ENCODE peak calls at places on chromosomes 6 and 20, in nine cellular contexts. A, T, K, M, Z, E, L, I and W are unnamed samples.

GRCh38 chr6:54716869-54717268 is 129.7 kb upstream of the FAM83B start:
- DNase-seq in A (no peak), I (peak; percentile 40), Z (no peak), M (peak; percentile 2), L (no peak), K (no peak), E (peak; percentile 43), T (no peak), W (peak; percentile 48)

GRCh38 chr6:155080876-155081845 is 86.0 kb downstream of the TIAM2 start:
- DNase-seq in I (peak; percentile 91), K (no peak), L (peak; percentile 47), E (peak; percentile 46), Z (no peak), M (no peak), A (no peak), T (no peak), W (no peak)

GRCh38 chr6:82095091-82095490 is 152.5 kb downstream of the IBTK start:
- DNase-seq in A (no peak), I (no peak), K (no peak), M (no peak), L (no peak), Z (peak; percentile 45), T (no peak), E (no peak), W (no peak)

GRCh38 chr6:131029661-131030297 is 33.3 kb downstream of the EPB41L2 start:
- DNase-seq in Z (no peak), M (no peak), E (peak; percentile 65), I (peak; percentile 39), K (no peak), T (no peak), A (no peak), L (peak; percentile 12), W (peak; percentile 61)

GRCh38 chr20:61263084-61263695 is 11.1 kb downstream of the CDH4 start:
- DNase-seq in L (no peak), M (peak; percentile 30), I (peak; percentile 25), Z (peak; percentile 13), A (no peak), E (peak; percentile 17), T (no peak), K (no peak), W (peak; percentile 49)

GRCh38 chr20:38430679-38431325 is 4.3 kb downstream of the SNHG17 start:
- DNase-seq in L (no peak), A (no peak), T (no peak), K (no peak), I (peak; percentile 33), E (peak; percentile 21), Z (no peak), M (no peak), W (no peak)

GRCh38 chr6:80477591-80478370 is 371.3 kb downstream of the BCKDHB start:
- DNase-seq in A (no peak), E (peak; percentile 72), T (no peak), M (no peak), K (no peak), L (no peak), Z (no peak), I (peak; percentile 81), W (peak; percentile 54)

GRCh38 chr20:33099842-33100538 is 20.5 kb downstream of the BPIFB4 start:
- DNase-seq in Z (no peak), L (no peak), T (no peak), I (no peak), A (no peak), E (no peak), M (no peak), K (no peak), W (no peak)

GRCh38 chr6:151958332-151958731 is 150.8 kb downstream of the ESR1 start:
- DNase-seq in K (no peak), A (no peak), Z (no peak), E (no peak), T (no peak), L (no peak), I (peak; percentile 88), M (peak; percentile 79), W (peak; percentile 67)

GRCh38 chr20:35796556-35796955 is 24.7 kb downstream of the PHF20 start:
- DNase-seq in A (no peak), M (no peak), Z (peak; percentile 29), E (peak; percentile 12), I (no peak), K (no peak), T (no peak), L (no peak), W (no peak)

GRCh38 chr6:41464481-41464880 is 81.7 kb upstream of the FOXP4 start:
- DNase-seq in E (peak; percentile 58), T (no peak), I (peak; percentile 30), M (peak; percentile 11), A (no peak), K (no peak), Z (no peak), L (no peak), W (peak; percentile 38)

GRCh38 chr20:62494980-62495797 is 19.4 kb upstream of the GATA5 start:
- DNase-seq in Z (no peak), M (no peak), I (no peak), K (no peak), A (no peak), T (no peak), L (no peak), E (no peak), W (no peak)

GRCh38 chr20:10783660-10784336 is 110.0 kb upstream of the JAG1 start:
- DNase-seq in Z (no peak), E (no peak), L (no peak), T (no peak), M (no peak), A (no peak), I (no peak), K (no peak), W (peak; percentile 14)

GRCh38 chr6:19804362-19805145 is 32.6 kb upstream of the ID4 start:
- DNase-seq in M (peak; percentile 97), E (peak; percentile 96), K (peak; percentile 94), I (peak; percentile 96), Z (peak; percentile 75), A (peak; percentile 99), L (peak; percentile 98), T (peak; percentile 96), W (peak; percentile 98)

GRCh38 chr6:7561153-7561964 is 19.9 kb downstream of the DSP start:
- DNase-seq in T (no peak), L (peak; percentile 50), A (no peak), M (peak; percentile 26), Z (no peak), K (no peak), I (peak; percentile 70), E (peak; percentile 27), W (no peak)

GRCh38 chr20:63533388-63533787 is 3.8 kb downstream of the PTK6 start:
- DNase-seq in E (no peak), Z (no peak), A (no peak), T (no peak), L (no peak), M (no peak), K (no peak), I (no peak), W (no peak)

GRCh38 chr6:153424719-153425400 is 293.8 kb upstream of the RGS17 start:
- DNase-seq in L (no peak), Z (no peak), E (no peak), T (no peak), A (no peak), K (no peak), I (no peak), M (peak; percentile 28), W (no peak)

GRCh38 chr20:47351643-47352331 is 4.7 kb downstream of the ZMYND8 start:
- DNase-seq in E (no peak), T (no peak), I (no peak), A (no peak), L (peak; percentile 48), M (peak; percentile 36), K (no peak), Z (no peak), W (no peak)

GRCh38 chr6:3538536-3538935 is 81.7 kb upstream of the SLC22A23 start:
- DNase-seq in A (no peak), K (no peak), T (no peak), Z (no peak), E (no peak), M (no peak), I (no peak), L (no peak), W (no peak)

GRCh38 chr6:153947817-153948447 is 91.1 kb upstream of the OPRM1 start:
- DNase-seq in M (no peak), A (no peak), K (no peak), E (no peak), Z (peak; percentile 9), L (peak; percentile 65), I (peak; percentile 4), T (no peak), W (peak; percentile 61)

GRCh38 chr6:142867988-142868818 is 76.8 kb downstream of the HIVEP2 start:
- DNase-seq in L (peak; percentile 83), I (no peak), M (peak; percentile 97), E (peak; percentile 51), Z (peak; percentile 18), K (no peak), T (no peak), A (no peak), W (peak; percentile 65)

GRCh38 chr6:137731960-137732616 is 135.0 kb upstream of the TNFAIP3 start:
- DNase-seq in Z (peak; percentile 53), K (no peak), T (no peak), E (peak; percentile 67), A (no peak), M (peak; percentile 76), I (peak; percentile 82), L (no peak), W (peak; percentile 87)
- H3K4me3 ChIP-seq in Z (peak overlapping the region; percentile 10), K (no peak overlapping the region), T (no peak overlapping the region), E (no peak overlapping the region), A (no peak overlapping the region), M (no peak overlapping the region), I (no peak overlapping the region), L (no peak overlapping the region), W (no peak overlapping the region)

DNA sequence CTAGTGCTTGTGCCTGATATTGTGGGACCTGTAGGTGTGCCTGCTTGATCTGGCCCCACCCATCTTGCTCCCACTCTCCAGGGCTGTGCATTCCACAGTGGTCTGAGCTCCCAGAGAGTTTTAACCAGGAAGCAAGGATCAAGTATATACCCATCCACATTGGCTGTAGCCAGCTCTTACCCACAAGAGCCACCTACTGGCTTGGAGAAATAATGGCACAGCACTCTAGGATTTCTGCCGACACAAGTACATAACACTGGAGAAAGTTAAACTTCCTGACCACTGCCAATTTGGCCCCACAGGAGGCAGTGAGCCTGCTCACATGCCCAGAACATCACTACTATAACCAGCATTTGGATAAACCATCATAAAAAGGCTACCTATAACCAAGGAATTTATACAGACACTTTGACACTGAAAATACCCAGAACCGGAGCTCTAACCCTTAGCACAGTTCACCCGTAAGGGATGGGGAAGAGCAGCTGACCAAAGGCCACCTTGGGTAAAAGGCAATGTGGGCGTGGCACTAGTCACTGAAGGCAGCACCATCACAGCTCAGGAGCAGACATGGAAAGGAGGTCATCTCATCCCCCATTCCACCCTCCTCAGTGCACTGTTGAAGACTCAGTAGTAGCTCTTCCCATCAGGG is 440.4 kb downstream of the BTBD3 start:
- DNase-seq in L (peak; percentile 15), T (no peak), E (no peak), M (peak; percentile 28), I (no peak), Z (no peak), K (no peak), A (no peak), W (peak; percentile 30)
- TF ChIP-seq CTCF in L (peak; percentile 54), T (peak; percentile 23), E (no peak), M (peak; percentile 35), I (peak; percentile 18), Z (no peak), K (no peak), A (no peak), W (peak; percentile 43)

GRCh38 chr6:168024951-168025510 is 27.6 kb downstream of the KIF25 start:
- DNase-seq in Z (no peak), L (no peak), T (no peak), I (no peak), A (no peak), K (no peak), M (no peak), E (no peak), W (no peak)
- H3K4me3 ChIP-seq in Z (no peak overlapping the region), L (no peak overlapping the region), T (no peak overlapping the region), I (no peak overlapping the region), A (no peak overlapping the region), K (no peak overlapping the region), M (no peak overlapping the region), E (no peak overlapping the region), W (no peak overlapping the region)

GRCh38 chr20:5146302-5146653 is 19.5 kb downstream of the CDS2 start:
- DNase-seq in T (no peak), K (no peak), A (no peak), M (no peak), Z (no peak), E (no peak), L (no peak), I (no peak), W (no peak)
- TF ChIP-seq CTCF in T (no peak), K (no peak), A (no peak), M (no peak), Z (no peak), E (no peak), L (no peak), I (no peak), W (no peak)